ENCODE peak calls at places on chromosomes 16 and 17, in four cellular contexts. E is GM19239, D is mucosa of descending colon, I is hypothalamus. H is an unnamed sample.

GRCh38 chr16:80122155-80122554 is 418.6 kb upstream of the DYNLRB2 start:
- DNase-seq in D (no peak), E (no peak), I (no peak), H (peak)

GRCh38 chr16:53266156-53266555 is 168.1 kb upstream of the RBL2 start:
- DNase-seq in D (no peak), I (no peak), E (no peak), H (peak)

GRCh38 chr17:44677136-44677535 is 12.4 kb downstream of the CCDC43 start:
- DNase-seq in I (no peak), E (no peak), D (no peak), H (peak)

GRCh38 chr16:55470533-55471371 is 8.2 kb upstream of the MMP2 start:
- DNase-seq in D (no peak), I (no peak), E (no peak), H (no peak)

GRCh38 chr17:76161113-76161512 is 20.1 kb upstream of the FOXJ1 start:
- DNase-seq in I (no peak), E (no peak), D (no peak), H (no peak)

GRCh38 chr16:62077998-62078397 is 41.8 kb upstream of the CDH8 start:
- DNase-seq in I (no peak), E (no peak), D (no peak), H (no peak)

GRCh38 chr16:85037050-85037410 is 9.4 kb downstream of the KIAA0513 start:
- DNase-seq in E (no peak), D (no peak), I (no peak), H (peak)

GRCh38 chr16:71526111-71526998 is at the start of gene CHST4:
- DNase-seq in E (no peak), I (no peak), D (no peak), H (peak)

GRCh38 chr16:54446639-54447038 is 160.1 kb upstream of the IRX3 start:
- DNase-seq in I (no peak), E (no peak), D (no peak), H (peak)

GRCh38 chr17:11816409-11816808 is 180.9 kb downstream of the ZNF18 start:
- DNase-seq in I (no peak), D (no peak), E (no peak), H (no peak)

GRCh38 chr17:57211010-57211411 is 45.3 kb upstream of the MSI2 start:
- DNase-seq in I (no peak), D (no peak), E (no peak), H (no peak)

GRCh38 chr16:50216231-50216630 is 50.1 kb upstream of the ADCY7 start:
- DNase-seq in D (no peak), E (no peak), I (no peak), H (no peak)

GRCh38 chr17:9360610-9361571 is 214.7 kb downstream of the STX8 start:
- DNase-seq in E (no peak), I (no peak), D (no peak), H (peak)

GRCh38 chr17:48678141-48678971 is 44.0 kb downstream of the PRAC1 start:
- DNase-seq in D (peak), E (peak), I (peak), H (no peak)

GRCh38 chr17:76943781-76944213 is 75.6 kb downstream of the MGAT5B start:
- DNase-seq in E (no peak), D (no peak), I (no peak), H (no peak)

GRCh38 chr17:41689497-41690299 is 1.0 kb downstream of the EIF1 start:
- DNase-seq in E (no peak), I (no peak), D (no peak), H (no peak)

H was measured in retinal pigment epithelial cell.